ENCODE peak calls at places on chromosome 1, in ten cellular contexts. C is COR-L47; A is effector CD4-positive, alpha-beta T cell; D is GM04504; V is activated CD4-positive, CD25-positive, alpha-beta regulatory T cell; E is activated effector memory CD4-positive, alpha-beta T cell treated with Interleukin-2 at 50 U/mL for 16 hours; B is RCC 7860; J is stimulated activated CD8-positive, alpha-beta memory T cell treated with anti-CD3 and anti-CD28 coated beads, Interleukin-15, amount 100 ng/mL, for 48 hours; S is brain microvascular endothelial cell; Y is NCI-H1092. F is an unnamed sample.

GRCh38 chr1:59434336-59434735 is 137.4 kb downstream of the FGGY start:
- DNase-seq in C (no peak), A (no peak), D (peak; percentile 52), V (no peak), E (no peak), B (peak; percentile 90), J (no peak), S (no peak), Y (no peak), F (no peak)

GRCh38 chr1:214523124-214523824 is 28.1 kb downstream of the PTPN14 start:
- DNase-seq in C (no peak), A (no peak), D (no peak), V (no peak), E (no peak), B (no peak), J (no peak), S (no peak), Y (no peak), F (no peak)

GRCh38 chr1:44592208-44593145 is 81.8 kb downstream of the TMEM53 start:
- DNase-seq in C (no peak), A (no peak), D (no peak), V (no peak), E (no peak), B (no peak), J (no peak), S (no peak), Y (no peak), F (no peak)

GRCh38 chr1:94048413-94049164 is 72.4 kb downstream of the ABCA4 start:
- DNase-seq in C (no peak), A (no peak), D (no peak), V (no peak), E (no peak), B (no peak), J (no peak), S (peak; percentile 77), Y (no peak), F (no peak)

GRCh38 chr1:43839056-43839455 is 94.5 kb upstream of the ARTN start:
- DNase-seq in C (no peak), A (no peak), D (no peak), V (no peak), E (no peak), B (no peak), J (no peak), S (no peak), Y (no peak), F (no peak)

GRCh38 chr1:233664254-233664653 is 50.3 kb downstream of the KCNK1 start:
- DNase-seq in C (no peak), A (no peak), D (no peak), V (no peak), E (no peak), B (no peak), J (no peak), S (no peak), Y (no peak), F (no peak)

GRCh38 chr1:213570487-213570886 is 417.3 kb upstream of the PROX1 start:
- DNase-seq in C (no peak), A (no peak), D (no peak), V (no peak), E (no peak), B (no peak), J (no peak), S (no peak), Y (no peak), F (no peak)

GRCh38 chr1:202967684-202968281 is 726 bp upstream of the CYB5R1 start:
- DNase-seq in C (no peak), A (peak; percentile 11), D (no peak), V (no peak), E (no peak), B (no peak), J (no peak), S (no peak), Y (no peak), F (no peak)

GRCh38 chr1:27637052-27637451 is 2.1 kb upstream of the FGR start:
- DNase-seq in C (no peak), A (no peak), D (no peak), V (no peak), E (no peak), B (no peak), J (peak; percentile 36), S (no peak), Y (no peak), F (peak; percentile 54)

GRCh38 chr1:200445213-200445612 is 35.4 kb upstream of the ZNF281 start:
- DNase-seq in C (no peak), A (no peak), D (no peak), V (no peak), E (no peak), B (peak; percentile 63), J (no peak), S (peak; percentile 40), Y (no peak), F (no peak)

GRCh38 chr1:88327391-88328267 is 356.4 kb upstream of the PKN2 start:
- DNase-seq in C (no peak), A (no peak), D (peak; percentile 52), V (no peak), E (no peak), B (peak; percentile 71), J (no peak), S (peak; percentile 57), Y (no peak), F (no peak)

GRCh38 chr1:6870086-6870485 is 84.8 kb downstream of the CAMTA1 start:
- DNase-seq in C (no peak), A (no peak), D (no peak), V (no peak), E (no peak), B (no peak), J (no peak), S (no peak), Y (no peak), F (no peak)

F was measured in stimulated activated CD4-positive, alpha-beta T cell treated with anti-CD3 and anti-CD28 coated beads, Interleukin-15, amount 100 ng/mL, for 48 hours.